ENCODE peak calls at places on chromosomes 12 and 14, in eight cellular contexts. One of them, this sample, is unnamed.

GRCh38 chr12:68290126-68290525 is 36.7 kb upstream of the IL22 start:
- DNase-seq in IMR-90: no peak
- DNase-seq in colonic mucosa: no peak
- DNase-seq in GM23248: no peak
- DNase-seq in MM.1S: peak; percentile 75
- DNase-seq in neuronal stem cell: no peak
- DNase-seq in SK-N-SH: no peak
- DNase-seq in H1: no peak
- DNase-seq in this sample: no peak

GRCh38 chr12:575129-575502 is 88.1 kb downstream of the NINJ2 start:
- DNase-seq in IMR-90: no peak
- DNase-seq in colonic mucosa: no peak
- DNase-seq in GM23248: peak; percentile 72
- DNase-seq in MM.1S: no peak
- DNase-seq in neuronal stem cell: no peak
- DNase-seq in SK-N-SH: no peak
- DNase-seq in H1: no peak
- DNase-seq in this sample: no peak

GRCh38 chr14:58637391-58638230 is at the start of gene DACT1:
- DNase-seq in IMR-90: peak; percentile 79
- DNase-seq in colonic mucosa: peak; percentile 59
- DNase-seq in GM23248: peak; percentile 86
- DNase-seq in MM.1S: peak; percentile 36
- DNase-seq in neuronal stem cell: peak; percentile 71
- DNase-seq in SK-N-SH: peak; percentile 82
- DNase-seq in H1: no peak
- DNase-seq in this sample: peak; percentile 86

GRCh38 chr12:31491819-31492598 is 98.9 kb downstream of the DENND5B start:
- DNase-seq in IMR-90: peak; percentile 85
- DNase-seq in colonic mucosa: no peak
- DNase-seq in GM23248: peak; percentile 87
- DNase-seq in MM.1S: no peak
- DNase-seq in neuronal stem cell: no peak
- DNase-seq in SK-N-SH: no peak
- DNase-seq in H1: no peak
- DNase-seq in this sample: peak; percentile 94

GRCh38 chr14:95494456-95494855 is 22.0 kb downstream of the SYNE3 start:
- DNase-seq in IMR-90: no peak
- DNase-seq in colonic mucosa: no peak
- DNase-seq in GM23248: no peak
- DNase-seq in MM.1S: no peak
- DNase-seq in neuronal stem cell: no peak
- DNase-seq in SK-N-SH: no peak
- DNase-seq in H1: no peak
- DNase-seq in this sample: no peak

GRCh38 chr12:52079576-52080402 is at the start of gene SMIM41:
- DNase-seq in IMR-90: no peak
- DNase-seq in colonic mucosa: no peak
- DNase-seq in GM23248: no peak
- DNase-seq in MM.1S: no peak
- DNase-seq in neuronal stem cell: no peak
- DNase-seq in SK-N-SH: no peak
- DNase-seq in H1: no peak
- DNase-seq in this sample: no peak

GRCh38 chr12:126482238-126482889 is 1417.1 kb downstream of the AACS start:
- DNase-seq in IMR-90: no peak
- DNase-seq in colonic mucosa: no peak
- DNase-seq in GM23248: no peak
- DNase-seq in MM.1S: no peak
- DNase-seq in neuronal stem cell: no peak
- DNase-seq in SK-N-SH: no peak
- DNase-seq in H1: no peak
- DNase-seq in this sample: peak; percentile 13

GRCh38 chr14:104796682-104797081 is 1.1 kb upstream of the AKT1 start:
- DNase-seq in IMR-90: no peak
- DNase-seq in colonic mucosa: no peak
- DNase-seq in GM23248: no peak
- DNase-seq in MM.1S: no peak
- DNase-seq in neuronal stem cell: no peak
- DNase-seq in SK-N-SH: no peak
- DNase-seq in H1: no peak
- DNase-seq in this sample: no peak

GRCh38 chr12:130655010-130655409 is 61.1 kb downstream of the RIMBP2 start:
- DNase-seq in IMR-90: no peak
- DNase-seq in colonic mucosa: peak; percentile 51
- DNase-seq in GM23248: no peak
- DNase-seq in MM.1S: no peak
- DNase-seq in neuronal stem cell: no peak
- DNase-seq in SK-N-SH: no peak
- DNase-seq in H1: no peak
- DNase-seq in this sample: no peak

GRCh38 chr12:86216591-86216990 is 39.6 kb downstream of the MGAT4C start:
- DNase-seq in IMR-90: no peak
- DNase-seq in colonic mucosa: no peak
- DNase-seq in GM23248: no peak
- DNase-seq in MM.1S: no peak
- DNase-seq in neuronal stem cell: no peak
- DNase-seq in SK-N-SH: no peak
- DNase-seq in H1: no peak
- DNase-seq in this sample: no peak

GRCh38 chr14:73491256-73491976 is 683 bp downstream of the RIOX1 start:
- DNase-seq in IMR-90: peak; percentile 64
- DNase-seq in colonic mucosa: peak; percentile 80
- DNase-seq in GM23248: peak; percentile 86
- DNase-seq in MM.1S: peak; percentile 18
- DNase-seq in neuronal stem cell: peak; percentile 46
- DNase-seq in SK-N-SH: peak; percentile 85
- DNase-seq in H1: no peak
- DNase-seq in this sample: peak; percentile 54

GRCh38 chr14:95292660-95293425 is 26.9 kb downstream of the CLMN start:
- DNase-seq in IMR-90: no peak
- DNase-seq in colonic mucosa: no peak
- DNase-seq in GM23248: no peak
- DNase-seq in MM.1S: no peak
- DNase-seq in neuronal stem cell: no peak
- DNase-seq in SK-N-SH: peak; percentile 57
- DNase-seq in H1: no peak
- DNase-seq in this sample: no peak

GRCh38 chr12:71092290-71092689 is 65.5 kb downstream of the TSPAN8 start:
- DNase-seq in IMR-90: peak; percentile 0
- DNase-seq in colonic mucosa: no peak
- DNase-seq in GM23248: no peak
- DNase-seq in MM.1S: no peak
- DNase-seq in neuronal stem cell: no peak
- DNase-seq in SK-N-SH: no peak
- DNase-seq in H1: no peak
- DNase-seq in this sample: peak; percentile 44

GRCh38 chr12:100671396-100672074 is 98.1 kb downstream of the GAS2L3 start:
- DNase-seq in IMR-90: no peak
- DNase-seq in colonic mucosa: no peak
- DNase-seq in GM23248: no peak
- DNase-seq in MM.1S: no peak
- DNase-seq in neuronal stem cell: no peak
- DNase-seq in SK-N-SH: no peak
- DNase-seq in H1: no peak
- DNase-seq in this sample: no peak

GRCh38 chr14:39023939-39024871 is 78.8 kb downstream of the SEC23A start:
- DNase-seq in IMR-90: no peak
- DNase-seq in colonic mucosa: no peak
- DNase-seq in GM23248: no peak
- DNase-seq in MM.1S: no peak
- DNase-seq in neuronal stem cell: no peak
- DNase-seq in SK-N-SH: no peak
- DNase-seq in H1: no peak
- DNase-seq in this sample: no peak

GRCh38 chr14:104925941-104926609 is 1.4 kb downstream of the PLD4 start:
- DNase-seq in IMR-90: no peak
- DNase-seq in colonic mucosa: no peak
- DNase-seq in GM23248: no peak
- DNase-seq in MM.1S: peak; percentile 6
- DNase-seq in neuronal stem cell: no peak
- DNase-seq in SK-N-SH: no peak
- DNase-seq in H1: no peak
- DNase-seq in this sample: peak; percentile 6

GRCh38 chr14:34098045-34098984 is 147.4 kb upstream of the EGLN3 start:
- DNase-seq in IMR-90: peak; percentile 29
- DNase-seq in colonic mucosa: peak; percentile 48
- DNase-seq in GM23248: peak; percentile 63
- DNase-seq in MM.1S: no peak
- DNase-seq in neuronal stem cell: no peak
- DNase-seq in SK-N-SH: peak; percentile 70
- DNase-seq in H1: no peak
- DNase-seq in this sample: peak; percentile 65

GRCh38 chr14:103463149-103463548 is 59.5 kb downstream of the CKB start:
- DNase-seq in IMR-90: no peak
- DNase-seq in colonic mucosa: no peak
- DNase-seq in GM23248: no peak
- DNase-seq in MM.1S: no peak
- DNase-seq in neuronal stem cell: no peak
- DNase-seq in SK-N-SH: no peak
- DNase-seq in H1: no peak
- DNase-seq in this sample: no peak

GRCh38 chr14:102849522-102850379 is 72.5 kb downstream of the TRAF3 start:
- DNase-seq in IMR-90: peak; percentile 64
- DNase-seq in colonic mucosa: peak; percentile 81
- DNase-seq in GM23248: peak; percentile 62
- DNase-seq in MM.1S: no peak
- DNase-seq in neuronal stem cell: no peak
- DNase-seq in SK-N-SH: peak; percentile 73
- DNase-seq in H1: no peak
- DNase-seq in this sample: peak; percentile 20

GRCh38 chr12:9588749-9589148 is 19.0 kb downstream of the KLRB1 start:
- DNase-seq in IMR-90: no peak
- DNase-seq in colonic mucosa: no peak
- DNase-seq in GM23248: no peak
- DNase-seq in MM.1S: no peak
- DNase-seq in neuronal stem cell: no peak
- DNase-seq in SK-N-SH: peak; percentile 12
- DNase-seq in H1: no peak
- DNase-seq in this sample: no peak

GRCh38 chr12:50283230-50283923 is at the start of gene LIMA1:
- DNase-seq in IMR-90: peak; percentile 75
- DNase-seq in colonic mucosa: peak; percentile 95
- DNase-seq in GM23248: peak; percentile 94
- DNase-seq in MM.1S: peak; percentile 95
- DNase-seq in neuronal stem cell: peak; percentile 75
- DNase-seq in SK-N-SH: peak; percentile 97
- DNase-seq in H1: peak; percentile 73
- DNase-seq in this sample: peak; percentile 84

GRCh38 chr14:21668377-21668776 is 5.2 kb downstream of the OR4E1 start:
- DNase-seq in IMR-90: peak; percentile 76
- DNase-seq in colonic mucosa: no peak
- DNase-seq in GM23248: no peak
- DNase-seq in MM.1S: no peak
- DNase-seq in neuronal stem cell: no peak
- DNase-seq in SK-N-SH: no peak
- DNase-seq in H1: no peak
- DNase-seq in this sample: no peak

DNA sequence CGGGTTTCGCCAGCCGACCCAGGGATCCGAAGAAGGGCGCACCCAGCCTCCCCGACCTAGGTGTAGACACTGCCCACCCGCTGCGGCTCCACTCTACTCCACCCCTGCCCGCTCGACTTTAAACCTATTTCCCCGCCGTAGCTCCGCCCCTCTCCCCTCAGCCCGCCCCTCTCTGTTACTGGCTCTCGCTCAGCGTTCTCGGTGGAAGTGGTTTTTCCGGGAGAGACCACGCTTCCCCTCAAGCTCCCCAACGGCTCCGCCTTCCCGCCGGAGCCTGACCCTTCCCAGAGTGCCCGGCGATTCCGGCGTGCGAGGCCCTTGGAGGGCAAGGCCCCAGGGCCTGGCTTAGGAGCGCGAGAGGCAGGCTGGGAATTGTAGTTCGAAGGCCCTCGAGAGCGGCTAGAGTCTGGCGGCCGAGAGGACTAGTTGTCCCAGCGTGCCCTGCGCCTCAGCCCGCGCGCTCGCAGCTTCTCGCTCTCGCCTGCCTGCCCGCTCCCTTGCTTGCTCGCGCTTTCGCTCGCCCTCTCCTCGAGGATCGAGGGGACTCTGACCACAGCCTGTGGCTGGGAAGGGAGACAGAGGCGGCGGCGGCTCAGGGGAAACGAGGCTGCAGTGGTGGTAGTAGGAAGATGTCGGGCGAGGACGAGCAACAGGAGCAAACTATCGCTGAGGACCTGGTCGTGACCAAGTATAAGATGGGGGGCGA is at the start of gene PA2G4:
- DNase-seq in IMR-90: peak; percentile 98
- DNase-seq in colonic mucosa: peak; percentile 99
- DNase-seq in GM23248: peak; percentile 100
- DNase-seq in MM.1S: peak; percentile 99
- DNase-seq in neuronal stem cell: peak; percentile 99
- DNase-seq in SK-N-SH: peak; percentile 95
- DNase-seq in H1: peak; percentile 99
- DNase-seq in this sample: peak; percentile 98
- H3K27ac ChIP-seq in IMR-90: peak within 1 kb of the TSS; percentile 94
- H3K27ac ChIP-seq in colonic mucosa: peak within 1 kb of the TSS; percentile 89
- H3K27ac ChIP-seq in GM23248: peak within 1 kb of the TSS; percentile 61
- H3K27ac ChIP-seq in MM.1S: peak within 1 kb of the TSS; percentile 38
- H3K27ac ChIP-seq in neuronal stem cell: peak within 1 kb of the TSS; percentile 97
- H3K27ac ChIP-seq in SK-N-SH: peak within 1 kb of the TSS; percentile 89
- H3K27ac ChIP-seq in H1: peak within 1 kb of the TSS; percentile 88
- H3K27ac ChIP-seq in this sample: peak within 1 kb of the TSS; percentile 92

GRCh38 chr12:1839464-1839863 is 19.1 kb downstream of the LRTM2 start:
- DNase-seq in IMR-90: no peak
- DNase-seq in colonic mucosa: no peak
- DNase-seq in GM23248: no peak
- DNase-seq in MM.1S: no peak
- DNase-seq in neuronal stem cell: no peak
- DNase-seq in SK-N-SH: no peak
- DNase-seq in H1: no peak
- DNase-seq in this sample: no peak
- H3K4me1 ChIP-seq in IMR-90: no peaks in the 10 kb centered on the region
- H3K4me1 ChIP-seq in colonic mucosa: no peaks in the 10 kb centered on the region
- H3K4me1 ChIP-seq in GM23248: no peaks in the 10 kb centered on the region
- H3K4me1 ChIP-seq in MM.1S: no peaks in the 10 kb centered on the region
- H3K4me1 ChIP-seq in neuronal stem cell: peaks cover 10% of the 10 kb centered on the region
- H3K4me1 ChIP-seq in SK-N-SH: peaks cover 4% of the 10 kb centered on the region
- H3K4me1 ChIP-seq in H1: peaks cover 11% of the 10 kb centered on the region
- H3K4me1 ChIP-seq in this sample: no peaks in the 10 kb centered on the region

DNA sequence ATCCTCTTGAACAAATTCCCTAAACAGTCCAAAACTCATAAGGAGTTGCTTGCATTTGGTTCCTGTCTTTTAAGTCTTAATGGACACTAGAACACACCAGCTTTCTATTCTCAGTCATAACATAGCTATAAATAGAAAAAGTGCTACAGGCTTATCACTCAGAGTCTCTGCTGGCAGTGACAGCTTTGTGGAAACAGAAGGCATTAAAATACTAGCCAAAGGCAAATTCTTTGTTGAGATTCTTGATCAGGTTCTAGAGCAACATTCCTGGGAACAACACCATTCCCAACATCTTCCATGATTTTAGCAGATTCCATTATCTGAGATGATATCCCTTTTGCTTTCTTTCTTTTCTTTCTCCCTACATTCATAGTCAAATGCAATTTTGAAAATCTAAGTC is 207.7 kb upstream of the PLEKHG7 start:
- DNase-seq in IMR-90: no peak
- DNase-seq in colonic mucosa: no peak
- DNase-seq in GM23248: no peak
- DNase-seq in MM.1S: peak; percentile 72
- DNase-seq in neuronal stem cell: no peak
- DNase-seq in SK-N-SH: no peak
- DNase-seq in H1: no peak
- DNase-seq in this sample: no peak
- H3K9ac ChIP-seq in IMR-90: no peak overlapping the region
- H3K9ac ChIP-seq in colonic mucosa: no peak overlapping the region
- H3K9ac ChIP-seq in GM23248: no peak overlapping the region
- H3K9ac ChIP-seq in MM.1S: no peak overlapping the region
- H3K9ac ChIP-seq in neuronal stem cell: no peak overlapping the region
- H3K9ac ChIP-seq in SK-N-SH: no peak overlapping the region
- H3K9ac ChIP-seq in H1: no peak overlapping the region
- H3K9ac ChIP-seq in this sample: no peak overlapping the region

GRCh38 chr12:112353389-112353788 is 28.8 kb downstream of the HECTD4 start:
- DNase-seq in IMR-90: peak; percentile 44
- DNase-seq in colonic mucosa: no peak
- DNase-seq in GM23248: peak; percentile 49
- DNase-seq in MM.1S: no peak
- DNase-seq in neuronal stem cell: no peak
- DNase-seq in SK-N-SH: no peak
- DNase-seq in H1: no peak
- DNase-seq in this sample: peak; percentile 35
- H3K27ac ChIP-seq in IMR-90: no peak overlapping the region
- H3K27ac ChIP-seq in colonic mucosa: no peak overlapping the region
- H3K27ac ChIP-seq in GM23248: no peak overlapping the region
- H3K27ac ChIP-seq in MM.1S: no peak overlapping the region
- H3K27ac ChIP-seq in neuronal stem cell: no peak overlapping the region
- H3K27ac ChIP-seq in SK-N-SH: no peak overlapping the region
- H3K27ac ChIP-seq in H1: no peak overlapping the region
- H3K27ac ChIP-seq in this sample: no peak overlapping the region

This sample was measured in fibroblast of lung.